ENCODE peak calls at places on chromosomes 5 and 9, in six cellular contexts. P is neural crest cell, X is AG09319, L is bronchial epithelial cell, A is HFF-Myc, B is neural progenitor cell. R is an unnamed sample.
A peak's percentile ranks its signal among the peaks of the same experiment; 100 is the strongest.

GRCh38 chr5:14595189-14595588 is 13.6 kb downstream of the OTULINL start:
- DNase-seq in P (no peak), X (no peak), L (no peak), A (no peak), B (no peak), R (no peak)

GRCh38 chr9:124108216-124108615 is 96.6 kb downstream of the LHX2 start:
- DNase-seq in P (no peak), X (no peak), L (no peak), A (no peak), B (no peak), R (no peak)

GRCh38 chr9:137967280-137967943 is 89.8 kb downstream of the CACNA1B start:
- DNase-seq in P (no peak), X (no peak), L (no peak), A (no peak), B (no peak), R (no peak)

GRCh38 chr9:136255166-136255538 is 9.5 kb upstream of the QSOX2 start:
- DNase-seq in P (no peak), X (no peak), L (no peak), A (no peak), B (no peak), R (no peak)

GRCh38 chr9:26723486-26723885 is 169.1 kb downstream of the CAAP1 start:
- DNase-seq in P (peak; percentile 49), X (no peak), L (peak; percentile 28), A (no peak), B (peak; percentile 83), R (no peak)

GRCh38 chr5:167993771-167994170 is 297.7 kb upstream of the WWC1 start:
- DNase-seq in P (no peak), X (no peak), L (peak; percentile 65), A (no peak), B (no peak), R (no peak)

GRCh38 chr9:122988919-122989614 is 44.4 kb upstream of the GPR21 start:
- DNase-seq in P (no peak), X (no peak), L (no peak), A (no peak), B (no peak), R (no peak)

GRCh38 chr5:33685873-33686550 is 205.8 kb downstream of the ADAMTS12 start:
- DNase-seq in P (no peak), X (no peak), L (no peak), A (no peak), B (peak; percentile 32), R (no peak)

GRCh38 chr9:17082343-17082742 is 52.5 kb upstream of the CNTLN start:
- DNase-seq in P (peak; percentile 8), X (no peak), L (no peak), A (no peak), B (peak; percentile 68), R (peak; percentile 18)

GRCh38 chr9:113516840-113517577 is 53.5 kb downstream of the RGS3 start:
- DNase-seq in P (no peak), X (no peak), L (no peak), A (no peak), B (peak; percentile 26), R (no peak)

GRCh38 chr5:125401724-125402622 is 655.5 kb upstream of the ZNF608 start:
- DNase-seq in P (no peak), X (no peak), L (peak; percentile 71), A (no peak), B (no peak), R (no peak)

GRCh38 chr9:129242191-129242953 is 64.3 kb upstream of the IER5L start:
- DNase-seq in P (no peak), X (no peak), L (no peak), A (no peak), B (no peak), R (no peak)

GRCh38 chr9:81522721-81523551 is 166.4 kb downstream of the TLE1 start:
- DNase-seq in P (no peak), X (peak; percentile 23), L (peak; percentile 76), A (peak; percentile 40), B (peak; percentile 51), R (peak; percentile 11)

GRCh38 chr5:9835121-9835770 is 205.1 kb upstream of the TAS2R1 start:
- DNase-seq in P (no peak), X (no peak), L (no peak), A (no peak), B (peak; percentile 68), R (no peak)
- TF ChIP-seq CTCF in P (peak; percentile 22), X (no peak), L (no peak), A (peak; percentile 12), B (peak; percentile 31), R (peak; percentile 2)

DNA sequence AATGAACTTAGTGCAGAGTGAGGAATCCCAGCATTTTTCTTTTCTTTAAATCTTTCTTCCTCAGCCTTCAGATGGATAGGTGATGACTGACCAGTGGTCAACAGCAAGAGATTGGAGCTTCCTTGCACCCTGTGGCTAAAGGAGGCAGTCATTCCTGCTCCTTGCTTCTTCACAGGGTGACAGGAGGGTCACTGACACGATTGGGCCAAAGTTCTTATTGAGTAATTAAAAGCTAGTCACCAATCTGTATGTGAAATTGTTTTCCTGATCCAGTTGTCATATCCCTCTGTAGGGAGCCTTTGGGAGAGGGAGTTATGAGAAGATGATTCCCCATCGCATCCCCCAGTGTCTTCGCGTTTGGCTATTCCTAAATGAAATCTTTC is 85.2 kb downstream of the CMYA5 start:
- DNase-seq in P (no peak), X (no peak), L (no peak), A (no peak), B (no peak), R (no peak)
- TF ChIP-seq CTCF in P (peak; percentile 15), X (no peak), L (no peak), A (no peak), B (no peak), R (no peak)

GRCh38 chr9:75333624-75334023 is 245.3 kb downstream of the OSTF1 start:
- DNase-seq in P (no peak), X (no peak), L (no peak), A (no peak), B (peak; percentile 4), R (no peak)
- TF ChIP-seq CTCF in P (peak; percentile 49), X (no peak), L (no peak), A (no peak), B (peak; percentile 61), R (no peak)

DNA sequence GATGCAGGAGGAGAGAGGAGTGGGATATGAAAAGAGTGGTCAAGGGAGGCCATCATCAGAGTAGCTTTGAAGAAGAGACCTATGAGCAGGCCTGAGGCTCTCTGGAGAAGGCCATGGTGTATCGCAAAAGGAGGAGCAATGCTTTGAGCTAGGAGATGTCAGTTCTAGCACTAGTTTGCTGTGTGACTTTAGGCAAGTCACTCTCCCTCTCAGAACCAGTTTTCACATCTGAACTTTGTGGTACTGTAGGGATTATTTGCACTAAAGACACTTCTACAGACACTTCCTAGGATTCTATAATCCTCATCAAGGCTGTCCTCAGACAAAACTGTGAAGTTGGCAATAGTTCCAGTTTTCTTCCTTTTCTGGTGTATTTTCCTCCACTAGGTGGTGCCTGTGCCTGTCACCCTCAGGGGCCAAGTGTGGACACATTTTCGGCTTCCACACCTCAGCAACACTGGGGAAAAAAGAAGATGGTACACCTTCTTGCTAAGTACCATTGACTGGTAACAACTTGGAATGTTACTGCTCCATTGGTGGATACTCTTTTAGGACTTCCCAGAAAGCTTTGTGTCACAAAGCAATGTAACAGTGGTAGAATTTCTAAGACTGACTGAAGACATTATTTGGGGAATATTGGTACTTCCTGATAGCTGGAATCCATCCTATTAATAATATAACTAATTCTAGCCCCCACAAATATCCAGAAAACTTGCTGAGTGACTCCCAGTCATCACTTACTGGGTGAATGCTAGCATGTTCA is 9.9 kb downstream of the PAPPA start:
- DNase-seq in P (no peak), X (no peak), L (no peak), A (no peak), B (peak; percentile 13), R (no peak)
- TF ChIP-seq CTCF in P (peak; percentile 54), X (peak; percentile 23), L (peak; percentile 37), A (peak; percentile 28), B (peak; percentile 58), R (peak; percentile 35)